ENCODE peak calls at places on chromosomes 7 and 10, in nine cellular contexts. T is midbrain; X is breast epithelium; Q is activated naive CD8-positive, alpha-beta T cell treated with anti-CD3 and anti-CD28 coated beads, Interleukin-2, amount 50 U/mL, for 24 hours; P is activated T-cell treated with anti-CD3 and anti-CD28 coated beads, Interleukin-2, amount 50 U/mL, for 24 hours; M is RCC 7860; K is stimulated activated naive CD8-positive, alpha-beta T cell treated with anti-CD3 and anti-CD28 coated beads, Interleukin-15, Interleukin-2, amounts not matched to agents 100 U/mL and 50 U/mL, for 24 hours; O is Right ventricle myocardium superior; R is neuronal stem cell. I is an unnamed sample.

GRCh38 chr7:44066494-44067063 is 1.2 kb upstream of the PGAM2 start:
- DNase-seq in T (no peak), X (no peak), Q (no peak), P (peak), M (no peak), K (no peak), O (no peak), R (no peak), I (no peak)

GRCh38 chr10:82240408-82240807 is 365.4 kb downstream of the NRG3 start:
- DNase-seq in T (no peak), X (no peak), Q (no peak), P (no peak), M (no peak), K (no peak), O (no peak), R (no peak), I (no peak)

GRCh38 chr10:117653170-117653515 is 110.6 kb downstream of the EMX2 start:
- DNase-seq in T (no peak), X (no peak), Q (peak), P (no peak), M (peak), K (peak), O (no peak), R (no peak), I (peak)

GRCh38 chr7:18499407-18500197 is 4.1 kb downstream of the HDAC9 start:
- DNase-seq in T (no peak), X (no peak), Q (no peak), P (no peak), M (no peak), K (no peak), O (no peak), R (no peak), I (no peak)

GRCh38 chr10:119489572-119490326 is 52.8 kb downstream of the RGS10 start:
- DNase-seq in T (no peak), X (no peak), Q (peak), P (peak), M (no peak), K (peak), O (peak), R (peak), I (peak)

GRCh38 chr10:122097935-122098334 is 109.0 kb downstream of the TACC2 start:
- DNase-seq in T (no peak), X (no peak), Q (no peak), P (no peak), M (no peak), K (no peak), O (no peak), R (no peak), I (no peak)

GRCh38 chr7:93194368-93194767 is 31.9 kb downstream of the HEPACAM2 start:
- DNase-seq in T (no peak), X (no peak), Q (no peak), P (no peak), M (peak), K (no peak), O (no peak), R (no peak), I (peak)

GRCh38 chr7:117995850-117996650 is 122.8 kb upstream of the CTTNBP2 start:
- DNase-seq in T (no peak), X (no peak), Q (no peak), P (no peak), M (peak), K (no peak), O (no peak), R (no peak), I (peak)

I was measured in brain microvascular endothelial cell.